ENCODE peak calls at places on chromosomes 7 and 10, in nine cellular contexts. Q is GM23248; W is posterior vena cava; L is endothelial cell; B is substantia nigra; J is hepatic stellate cell; I is amniotic epithelial cell; D is stimulated activated CD4-positive, alpha-beta T cell treated with anti-CD3 and anti-CD28 coated beads, Interleukin-4, amount 100 ng/mL, for 4 hours; R is T-cell. V is an unnamed sample.

GRCh38 chr7:128192497-128193142 is 48.5 kb upstream of the LEP start:
- DNase-seq in Q (no peak), W (peak; percentile 43), L (no peak), B (no peak), J (no peak), I (no peak), D (no peak), R (no peak), V (no peak)

GRCh38 chr10:96765406-96766240 is 45.3 kb upstream of the PIK3AP1 start:
- DNase-seq in Q (peak; percentile 77), W (peak; percentile 85), L (peak; percentile 65), B (peak; percentile 54), J (peak; percentile 54), I (peak; percentile 36), D (peak; percentile 66), R (peak; percentile 62), V (peak; percentile 44)

GRCh38 chr10:71070741-71071140 is 141.6 kb upstream of the UNC5B start:
- DNase-seq in Q (no peak), W (no peak), L (no peak), B (no peak), J (no peak), I (no peak), D (no peak), R (no peak), V (no peak)

GRCh38 chr10:11018426-11018818 is 750 bp downstream of the CELF2 start:
- DNase-seq in Q (peak; percentile 31), W (peak; percentile 82), L (peak; percentile 41), B (no peak), J (no peak), I (no peak), D (no peak), R (no peak), V (no peak)

GRCh38 chr10:69100136-69100872 is 12.4 kb downstream of the SRGN start:
- DNase-seq in Q (no peak), W (no peak), L (no peak), B (no peak), J (no peak), I (no peak), D (no peak), R (no peak), V (no peak)

GRCh38 chr10:74977913-74978847 is 133.3 kb upstream of the SAMD8 start:
- DNase-seq in Q (no peak), W (no peak), L (no peak), B (no peak), J (no peak), I (no peak), D (peak; percentile 17), R (peak; percentile 9), V (no peak)

GRCh38 chr10:130160775-130161174 is 24.6 kb downstream of the GLRX3 start:
- DNase-seq in Q (no peak), W (no peak), L (no peak), B (no peak), J (no peak), I (peak; percentile 37), D (no peak), R (no peak), V (no peak)

GRCh38 chr7:123580406-123581161 is 21.0 kb upstream of the ASB15 start:
- DNase-seq in Q (peak; percentile 67), W (no peak), L (no peak), B (peak; percentile 6), J (peak; percentile 11), I (peak; percentile 57), D (no peak), R (no peak), V (peak; percentile 48)

GRCh38 chr10:119113805-119114732 is 10.2 kb downstream of the DENND10 start:
- DNase-seq in Q (peak; percentile 95), W (no peak), L (no peak), B (no peak), J (peak; percentile 87), I (peak; percentile 99), D (no peak), R (no peak), V (no peak)

GRCh38 chr7:64557601-64558322 is 5.1 kb downstream of the ZNF680 start:
- DNase-seq in Q (no peak), W (no peak), L (no peak), B (no peak), J (no peak), I (no peak), D (no peak), R (no peak), V (no peak)

GRCh38 chr7:27080844-27081423 is 14.9 kb downstream of the HOXA1 start:
- DNase-seq in Q (peak; percentile 53), W (no peak), L (no peak), B (no peak), J (no peak), I (peak; percentile 26), D (no peak), R (no peak), V (peak; percentile 11)

GRCh38 chr10:117360016-117360415 is 15.2 kb downstream of the PDZD8 start:
- DNase-seq in Q (peak; percentile 25), W (no peak), L (no peak), B (no peak), J (no peak), I (no peak), D (no peak), R (no peak), V (no peak)

GRCh38 chr10:3107426-3107961 is 40.1 kb downstream of the PFKP start:
- DNase-seq in Q (peak; percentile 94), W (peak; percentile 95), L (no peak), B (peak; percentile 92), J (no peak), I (peak; percentile 83), D (no peak), R (no peak), V (peak; percentile 36)

GRCh38 chr10:132271458-132272011 is 36.2 kb downstream of the STK32C start:
- DNase-seq in Q (no peak), W (peak; percentile 56), L (no peak), B (no peak), J (no peak), I (no peak), D (no peak), R (no peak), V (no peak)

GRCh38 chr10:77490915-77491314 is 146.7 kb downstream of the KCNMA1 start:
- DNase-seq in Q (no peak), W (no peak), L (no peak), B (no peak), J (no peak), I (no peak), D (no peak), R (no peak), V (no peak)

GRCh38 chr7:129434846-129435318 is 650 bp downstream of the STRIP2 start:
- DNase-seq in Q (peak; percentile 50), W (no peak), L (peak; percentile 43), B (no peak), J (peak; percentile 32), I (peak; percentile 6), D (no peak), R (no peak), V (no peak)

GRCh38 chr10:119360181-119360921 is 153.0 kb downstream of the GRK5 start:
- DNase-seq in Q (peak; percentile 32), W (peak; percentile 47), L (no peak), B (no peak), J (peak; percentile 34), I (peak; percentile 47), D (peak; percentile 30), R (no peak), V (no peak)

V was measured in NCI-H460.